ENCODE peak calls at places on chromosomes 7 and 10, in nine cellular contexts. R is effector memory CD4-positive, alpha-beta T cell; D is cerebellar cortex; O is SW480; J is stimulated activated CD4-positive, alpha-beta T cell treated with anti-CD3 and anti-CD28 coated beads, Interleukin-15, amount 100 ng/mL, for 1 hour; F is frontal cortex; N is NCI-H2081; H is NAMALWA; S is effector CD4-positive, alpha-beta T cell. M is an unnamed sample.

GRCh38 chr10:60907972-60908371 is 36.0 kb downstream of the RHOBTB1 start:
- DNase-seq in J (no peak), N (no peak), D (no peak), H (no peak), R (no peak), O (no peak), F (no peak), S (no peak), M (no peak)

GRCh38 chr10:71486465-71487114 is 89.9 kb downstream of the CDH23 start:
- DNase-seq in S (no peak), F (peak), H (peak), J (peak), N (no peak), D (peak), O (peak), R (no peak), M (no peak)

GRCh38 chr10:17910144-17910789 is 41.5 kb upstream of the SLC39A12 start:
- DNase-seq in F (no peak), N (no peak), R (no peak), H (peak), O (peak), J (no peak), D (peak), S (no peak), M (no peak)

GRCh38 chr7:45122975-45123860 is 11.7 kb upstream of the TBRG4 start:
- DNase-seq in S (no peak), D (no peak), O (no peak), F (no peak), R (no peak), H (no peak), J (no peak), N (no peak), M (no peak)

GRCh38 chr7:77382532-77382931 is 33.6 kb downstream of the GSAP start:
- DNase-seq in R (no peak), O (no peak), S (no peak), N (no peak), J (no peak), F (no peak), H (no peak), D (no peak), M (no peak)

GRCh38 chr10:69697006-69697405 is 67.0 kb downstream of the FAM241B start:
- DNase-seq in J (no peak), S (no peak), R (no peak), D (no peak), N (no peak), F (no peak), O (no peak), H (no peak), M (no peak)

GRCh38 chr7:1859266-1860035 is 189.4 kb downstream of the ELFN1 start:
- DNase-seq in O (no peak), J (no peak), H (no peak), N (no peak), S (no peak), F (no peak), R (no peak), D (no peak), M (no peak)

GRCh38 chr10:72525689-72526088 is 100.2 kb downstream of the MICU1 start:
- DNase-seq in R (no peak), D (no peak), F (no peak), O (no peak), J (no peak), S (no peak), N (no peak), H (no peak), M (no peak)

GRCh38 chr7:101164071-101164840 is 1.1 kb downstream of the VGF start:
- DNase-seq in R (no peak), D (no peak), F (no peak), S (no peak), H (no peak), N (peak), O (peak), J (no peak), M (no peak)

GRCh38 chr10:4224178-4224577 is 439.2 kb upstream of the KLF6 start:
- DNase-seq in F (no peak), D (no peak), O (no peak), S (no peak), N (no peak), H (no peak), R (no peak), J (no peak), M (no peak)

GRCh38 chr7:139172775-139173174 is 58.3 kb upstream of the UBN2 start:
- DNase-seq in R (no peak), H (no peak), D (no peak), S (no peak), N (no peak), J (no peak), F (no peak), O (no peak), M (no peak)

GRCh38 chr7:98240961-98241673 is 10.9 kb downstream of the TECPR1 start:
- DNase-seq in H (peak), S (no peak), J (no peak), D (peak), R (no peak), N (no peak), O (peak), F (no peak), M (no peak)

GRCh38 chr7:155505422-155505793 is 41.0 kb downstream of the CNPY1 start:
- DNase-seq in F (no peak), O (no peak), J (no peak), D (peak), R (no peak), S (no peak), H (no peak), N (no peak), M (no peak)

GRCh38 chr7:17663056-17663675 is 277.1 kb downstream of the SNX13 start:
- DNase-seq in D (no peak), S (no peak), F (no peak), H (no peak), J (no peak), O (no peak), R (no peak), N (no peak), M (no peak)

GRCh38 chr7:131231381-131232220 is 96.1 kb upstream of the MKLN1 start:
- DNase-seq in F (no peak), J (peak), H (peak), D (no peak), R (peak), O (peak), N (no peak), S (peak), M (no peak)

GRCh38 chr10:69486922-69487730 is 35.9 kb downstream of the TSPAN15 start:
- DNase-seq in N (no peak), S (no peak), D (peak), J (no peak), H (no peak), R (no peak), F (no peak), O (no peak), M (no peak)

GRCh38 chr7:43431020-43431595 is 151.8 kb upstream of the STK17A start:
- DNase-seq in H (no peak), R (no peak), N (no peak), J (no peak), S (no peak), F (no peak), O (peak), D (no peak), M (no peak)

GRCh38 chr10:3364768-3365480 is 192.3 kb upstream of the PITRM1 start:
- DNase-seq in J (no peak), R (no peak), S (no peak), D (no peak), O (peak), H (no peak), N (peak), F (no peak), M (no peak)

GRCh38 chr7:22202141-22202540 is 154.8 kb downstream of the RAPGEF5 start:
- DNase-seq in R (no peak), J (no peak), O (no peak), S (no peak), D (no peak), F (no peak), N (no peak), H (no peak), M (no peak)

GRCh38 chr10:111231779-111232178 is 154.9 kb downstream of the ADRA2A start:
- DNase-seq in S (no peak), F (no peak), D (no peak), O (no peak), H (no peak), N (no peak), J (no peak), R (no peak), M (no peak)

GRCh38 chr10:110568055-110568735 is 700 bp downstream of the SMC3 start:
- DNase-seq in H (peak), J (peak), F (no peak), D (peak), S (peak), N (peak), O (peak), R (peak), M (no peak)

M was measured in NCI-H1105.